ENCODE peak calls at places on chromosomes 12 and 14, in five cellular contexts. F, C, U, Y and W are unnamed samples.

GRCh38 chr14:100383727-100384158 is 60.6 kb downstream of the SLC25A47 start:
- DNase-seq in F (peak), U (no peak), C (no peak), Y (peak), W (no peak)

GRCh38 chr14:51507556-51508511 is 143.9 kb upstream of the FRMD6 start:
- DNase-seq in Y (no peak), F (peak), U (peak), C (peak), W (peak)

GRCh38 chr14:64745511-64746041 is 41.4 kb downstream of the PLEKHG3 start:
- DNase-seq in C (peak), F (peak), Y (peak), U (peak), W (no peak)

GRCh38 chr12:25767613-25768012 is 190.9 kb upstream of the RASSF8 start:
- DNase-seq in Y (no peak), F (no peak), C (peak), U (peak), W (no peak)

GRCh38 chr14:65832431-65833253 is 420.1 kb downstream of the FUT8 start:
- DNase-seq in F (peak), Y (peak), U (no peak), C (peak), W (no peak)

GRCh38 chr12:106601031-106601430 is 18.2 kb downstream of the RFX4 start:
- DNase-seq in U (no peak), F (peak), Y (peak), C (no peak), W (no peak)

GRCh38 chr12:121963341-121964018 is 45.1 kb downstream of the CFAP251 start:
- DNase-seq in C (no peak), Y (no peak), F (no peak), U (no peak), W (no peak)

GRCh38 chr12:127389923-127390322 is 877.0 kb upstream of the TMEM132C start:
- DNase-seq in C (peak), F (peak), U (peak), Y (peak), W (peak)

GRCh38 chr14:72692678-72693077 is 201.2 kb downstream of the DPF3 start:
- DNase-seq in Y (peak), C (peak), F (peak), U (no peak), W (no peak)

GRCh38 chr14:85618978-85619377 is 89.0 kb downstream of the FLRT2 start:
- DNase-seq in F (no peak), Y (no peak), U (no peak), C (no peak), W (no peak)

GRCh38 chr12:47938093-47938492 is 25.3 kb upstream of the TMEM106C start:
- DNase-seq in C (peak), U (peak), Y (no peak), F (no peak), W (no peak)

GRCh38 chr14:61280092-61280525 is 1.0 kb downstream of the TMEM30B start:
- DNase-seq in Y (no peak), F (no peak), C (no peak), U (no peak), W (no peak)

GRCh38 chr12:75579552-75579951 is 68.1 kb upstream of the KRR1 start:
- DNase-seq in Y (no peak), F (no peak), U (no peak), C (no peak), W (no peak)

GRCh38 chr12:57005980-57006808 is at the start of gene ZBTB39:
- DNase-seq in U (peak), C (peak), F (peak), Y (peak), W (no peak)

GRCh38 chr14:31265701-31266398 is 58.3 kb upstream of the HECTD1 start:
- DNase-seq in Y (no peak), U (peak), C (peak), F (no peak), W (no peak)

GRCh38 chr14:103281496-103282231 is 52.4 kb upstream of the EIF5 start:
- DNase-seq in Y (peak), F (peak), C (peak), U (peak), W (peak)

GRCh38 chr12:47885012-47885501 is 19.7 kb downstream of the VDR start:
- DNase-seq in C (no peak), F (no peak), U (no peak), Y (no peak), W (no peak)

GRCh38 chr12:54561164-54561563 is 11.8 kb downstream of the PDE1B start:
- DNase-seq in Y (no peak), U (no peak), C (no peak), F (no peak), W (no peak)

GRCh38 chr14:101121399-101122113 is 218.0 kb upstream of the RTL1 start:
- DNase-seq in F (no peak), Y (no peak), C (no peak), U (no peak), W (no peak)

GRCh38 chr12:402127-402456 is 648 bp downstream of the CCDC77 start:
- DNase-seq in F (peak), Y (peak), C (peak), U (peak), W (no peak)

GRCh38 chr12:96196781-96197180 is 2.6 kb downstream of the ELK3 start:
- DNase-seq in C (peak), U (no peak), F (no peak), Y (no peak), W (no peak)
- TF ChIP-seq CTCF in C (no peak), U (no peak), F (no peak), Y (no peak), W (no peak)

DNA sequence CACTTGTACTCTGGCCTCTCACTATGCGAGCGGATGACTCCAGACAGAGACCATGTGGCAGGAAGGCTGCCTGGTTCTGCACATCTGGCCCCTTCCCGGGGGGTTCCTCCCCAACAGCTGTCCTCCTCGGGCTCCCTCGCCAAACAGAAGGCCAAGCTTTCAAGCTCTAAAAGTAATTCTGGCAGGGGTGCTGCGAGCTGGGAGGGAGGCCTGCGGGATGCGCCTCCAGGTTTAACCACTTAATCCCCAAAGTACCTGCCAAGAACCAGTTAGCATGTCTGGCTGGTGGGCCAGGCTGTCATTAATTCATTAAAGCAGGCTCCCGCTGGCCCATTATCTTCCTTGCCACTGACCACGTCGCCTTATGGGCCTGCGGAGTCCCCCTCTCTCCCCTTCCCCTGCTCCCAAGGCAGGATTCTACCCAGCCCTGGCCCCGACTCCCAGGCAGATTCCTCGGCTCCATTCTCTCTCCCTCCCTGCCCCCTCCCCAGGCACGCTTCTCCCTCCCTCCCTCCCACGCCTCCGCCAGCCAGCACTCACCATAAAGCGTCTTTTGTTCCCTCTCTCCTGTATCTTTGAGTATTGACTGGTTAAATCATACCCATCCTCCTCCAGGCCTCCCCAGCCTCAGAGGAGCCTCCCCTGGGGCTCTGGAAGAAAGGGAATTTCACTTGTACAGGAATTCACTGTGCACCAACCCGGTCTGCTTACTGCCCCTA is 4.9 kb downstream of the HRK start:
- DNase-seq in U (no peak), C (no peak), Y (peak), F (peak), W (no peak)
- H3K4me3 ChIP-seq in U (no peak), C (no peak), Y (peak), F (peak), W (no peak)

GRCh38 chr12:45186762-45187161 is 29.1 kb upstream of the ANO6 start:
- DNase-seq in C (no peak), Y (no peak), U (no peak), F (no peak), W (no peak)

GRCh38 chr12:45182511-45182910 is 33.4 kb upstream of the ANO6 start:
- DNase-seq in Y (no peak), F (no peak), C (peak), U (peak), W (no peak)

GRCh38 chr12:45184145-45184958 is 31.5 kb upstream of the ANO6 start:
- DNase-seq in F (no peak), C (no peak), U (no peak), Y (no peak), W (no peak)

GRCh38 chr12:45178771-45179170 is 37.1 kb upstream of the ANO6 start:
- DNase-seq in U (no peak), C (no peak), Y (no peak), F (no peak), W (no peak)

GRCh38 chr12:45183263-45183662 is 32.6 kb upstream of the ANO6 start:
- DNase-seq in F (no peak), Y (no peak), U (peak), C (peak), W (no peak)
- TF ChIP-seq CTCF in F (peak), Y (no peak), U (peak), C (peak), W (peak)

GRCh38 chr14:68793734-68794129 is 865 bp upstream of the ZFP36L1 start:
- DNase-seq in Y (no peak), F (no peak), C (no peak), U (no peak), W (no peak)
- H3K4me3 ChIP-seq in Y (peak), F (peak), C (peak), U (peak), W (peak)

GRCh38 chr14:78291958-78292357 is 121.8 kb downstream of the NRXN3 start:
- DNase-seq in C (no peak), Y (peak), U (no peak), F (no peak), W (no peak)
- TF ChIP-seq CTCF in C (no peak), Y (no peak), U (no peak), F (no peak), W (no peak)

GRCh38 chr14:49969961-49970360 is 77.1 kb downstream of the ARF6 start:
- DNase-seq in F (no peak), Y (no peak), C (no peak), U (no peak), W (no peak)

GRCh38 chr14:49972840-49973239 is 80.0 kb downstream of the ARF6 start:
- DNase-seq in Y (no peak), C (peak), U (peak), F (no peak), W (peak)

GRCh38 chr14:49970474-49971147 is 77.7 kb downstream of the ARF6 start:
- DNase-seq in C (peak), U (peak), F (no peak), Y (no peak), W (no peak)

GRCh38 chr14:49972199-49972671 is 79.4 kb downstream of the ARF6 start:
- DNase-seq in U (peak), Y (no peak), C (peak), F (no peak), W (no peak)

DNA sequence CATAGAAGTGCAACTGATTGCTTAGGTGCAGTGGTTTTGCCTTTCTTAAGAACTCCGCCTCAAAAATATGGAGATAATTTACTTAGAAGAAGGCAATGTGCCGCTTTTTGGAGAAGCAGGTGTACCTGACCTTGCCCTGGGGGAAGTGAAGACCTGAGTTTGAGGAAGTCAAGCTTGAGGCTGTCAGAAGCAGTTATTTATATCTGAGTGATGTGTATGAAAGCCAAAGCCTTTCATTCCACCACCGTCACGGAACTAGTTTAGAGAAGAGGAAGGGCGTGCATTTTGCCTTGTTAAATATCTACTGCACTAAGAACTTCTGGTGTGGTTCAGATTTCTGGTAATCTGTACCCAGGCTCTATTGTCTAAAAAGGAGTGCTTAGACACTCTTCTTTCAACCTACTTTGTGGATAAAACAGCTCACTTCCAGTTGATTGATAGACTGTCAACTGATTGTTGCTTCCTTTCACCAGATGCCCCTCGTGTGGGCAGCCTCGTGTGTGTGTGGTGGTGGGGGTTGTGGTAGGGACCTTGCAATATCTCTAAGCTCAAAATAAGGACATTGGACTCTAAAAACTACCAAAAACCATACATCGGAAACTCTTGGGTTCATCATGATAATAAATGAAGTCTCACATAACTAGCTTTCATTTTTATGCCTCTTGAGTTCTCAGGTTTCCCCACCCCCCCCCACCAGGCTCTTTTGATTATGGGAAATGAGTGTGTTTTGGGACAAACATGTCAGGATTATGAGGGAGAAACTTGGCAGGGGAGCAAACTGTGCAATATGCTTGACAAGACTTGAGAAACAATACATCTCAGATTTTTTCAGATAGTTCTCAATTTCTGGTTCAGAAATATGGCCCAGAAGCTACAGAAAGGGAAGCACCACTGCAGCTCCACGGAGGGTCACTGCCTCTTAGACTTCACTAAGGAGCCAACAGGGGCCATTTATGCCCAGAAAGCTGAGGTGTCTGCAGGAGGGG is 78.6 kb downstream of the ARF6 start:
- DNase-seq in Y (no peak), F (no peak), U (no peak), C (no peak), W (no peak)
- H3K4me3 ChIP-seq in Y (no peak), F (no peak), U (no peak), C (no peak), W (no peak)

GRCh38 chr14:98956181-98956580 is 315.8 kb downstream of the BCL11B start:
- DNase-seq in F (no peak), U (no peak), C (no peak), Y (no peak), W (no peak)
- TF ChIP-seq CTCF in F (no peak), U (no peak), C (no peak), Y (no peak), W (no peak)

GRCh38 chr14:71133296-71133695 is 226.0 kb downstream of the PCNX1 start:
- DNase-seq in U (no peak), F (no peak), C (no peak), Y (no peak), W (no peak)

GRCh38 chr14:71135496-71135895 is 228.2 kb downstream of the PCNX1 start:
- DNase-seq in F (no peak), C (no peak), U (no peak), Y (no peak), W (no peak)

GRCh38 chr14:71136386-71137060 is 229.3 kb downstream of the PCNX1 start:
- DNase-seq in U (no peak), C (no peak), F (no peak), Y (no peak), W (no peak)

GRCh38 chr14:71135911-71136310 is 228.7 kb downstream of the PCNX1 start:
- DNase-seq in U (no peak), Y (no peak), F (no peak), C (no peak), W (no peak)

GRCh38 chr14:71130491-71131179 is 223.4 kb downstream of the PCNX1 start:
- DNase-seq in C (peak), U (peak), F (no peak), Y (peak), W (no peak)
- H3K4me3 ChIP-seq in C (no peak), U (peak), F (no peak), Y (no peak), W (no peak)

GRCh38 chr14:21991130-21991529 is 317.5 kb upstream of the OR4E1 start:
- DNase-seq in Y (no peak), F (no peak), C (no peak), U (no peak), W (no peak)

GRCh38 chr14:21989090-21989489 is 315.5 kb upstream of the OR4E1 start:
- DNase-seq in C (no peak), Y (no peak), U (no peak), F (no peak), W (no peak)

GRCh38 chr14:21988413-21988812 is 314.8 kb upstream of the OR4E1 start:
- DNase-seq in Y (no peak), C (no peak), U (no peak), F (no peak), W (no peak)

GRCh38 chr14:21987937-21988336 is 314.3 kb upstream of the OR4E1 start:
- DNase-seq in C (peak), Y (peak), F (peak), U (no peak), W (no peak)

DNA sequence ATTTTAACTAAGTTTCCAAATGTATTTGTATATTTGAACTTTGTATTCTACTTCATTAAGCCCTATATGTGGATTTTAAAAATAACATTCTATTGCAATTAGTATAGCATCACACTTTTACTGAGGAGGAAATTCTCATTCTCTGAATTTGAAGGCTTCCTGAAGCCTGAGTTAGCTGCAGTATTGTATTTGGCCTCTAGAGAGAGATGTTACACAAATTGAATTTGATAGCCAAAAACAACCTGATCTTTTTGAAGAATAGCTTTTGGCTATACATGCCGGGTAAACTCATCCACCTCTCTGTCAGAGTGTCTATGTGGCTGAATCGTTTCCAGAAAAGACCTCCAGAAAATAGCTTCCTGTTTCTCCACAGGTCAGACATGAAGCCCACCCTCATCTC is 316.5 kb upstream of the OR4E1 start:
- DNase-seq in F (peak), C (no peak), U (no peak), Y (peak), W (no peak)
- TF ChIP-seq CTCF in F (peak), C (peak), U (peak), Y (peak), W (no peak)

GRCh38 chr14:105094193-105094907 is 29.1 kb upstream of the GPR132 start:
- DNase-seq in C (no peak), Y (no peak), U (no peak), F (no peak), W (no peak)
- H3K4me3 ChIP-seq in C (peak), Y (peak), U (peak), F (peak), W (peak)